ENCODE peak calls at places on chromosomes 3 and 15, in five cellular contexts. P is activated CD8-positive, alpha-beta T cell treated with anti-CD3 and anti-CD28 coated beads for 36 hours; V is activated naive CD8-positive, alpha-beta T cell treated with anti-CD3 and anti-CD28 coated beads, Interleukin-2, amount 50 U/mL, for 24 hours; Q is naive thymus-derived CD4-positive, alpha-beta T cell; K is heart left ventricle. H is an unnamed sample.

GRCh38 chr3:195546130-195546560 is 3.0 kb upstream of the PPP1R2 start:
- ATAC-seq in V (no peak), K (no peak), Q (no peak), P (no peak), H (peak; percentile 62)

GRCh38 chr15:89383635-89384604 is 49.3 kb upstream of the POLG start:
- ATAC-seq in K (no peak), Q (no peak), V (no peak), P (no peak), H (no peak)

GRCh38 chr3:157388976-157389375 is 47.7 kb upstream of the PTX3 start:
- ATAC-seq in Q (no peak), K (no peak), P (no peak), V (no peak), H (no peak)

GRCh38 chr15:67009576-67010569 is 55.5 kb upstream of the SMAD3 start:
- ATAC-seq in K (no peak), V (no peak), P (no peak), Q (no peak), H (no peak)

GRCh38 chr15:67120009-67120838 is 54.8 kb downstream of the SMAD3 start:
- ATAC-seq in V (no peak), K (no peak), Q (no peak), P (no peak), H (no peak)

GRCh38 chr3:108420926-108421325 is 89.5 kb downstream of the MYH15 start:
- ATAC-seq in K (no peak), Q (no peak), P (no peak), V (peak; percentile 67), H (peak; percentile 97)

GRCh38 chr3:47588587-47588986 is 9.9 kb upstream of the CSPG5 start:
- ATAC-seq in P (no peak), V (no peak), K (no peak), Q (no peak), H (no peak)

GRCh38 chr15:96049766-96050165 is 280.7 kb upstream of the NR2F2 start:
- ATAC-seq in Q (no peak), P (no peak), K (no peak), V (no peak), H (no peak)

GRCh38 chr3:130971208-130971607 is 55.4 kb downstream of the ASTE1 start:
- ATAC-seq in P (no peak), K (no peak), V (no peak), Q (no peak), H (no peak)

GRCh38 chr15:33089878-33090757 is 104.4 kb downstream of the FMN1 start:
- ATAC-seq in Q (no peak), P (no peak), K (no peak), V (no peak), H (peak; percentile 95)

GRCh38 chr3:193297421-193297820 is 56.4 kb downstream of the PLAAT1 start:
- ATAC-seq in P (no peak), Q (no peak), V (no peak), K (no peak), H (no peak)

GRCh38 chr3:43106293-43106628 is 382 bp upstream of the POMGNT2 start:
- ATAC-seq in V (no peak), Q (no peak), P (no peak), K (no peak), H (no peak)

GRCh38 chr15:82108489-82109078 is 62.8 kb upstream of the MEX3B start:
- ATAC-seq in Q (peak; percentile 92), K (peak; percentile 91), P (peak; percentile 100), V (peak; percentile 84), H (peak; percentile 94)

GRCh38 chr3:115517457-115518050 is 105.8 kb upstream of the GAP43 start:
- ATAC-seq in V (peak; percentile 34), P (peak; percentile 48), K (no peak), Q (no peak), H (no peak)

GRCh38 chr15:98562361-98562791 is 86.0 kb upstream of the IGF1R start:
- ATAC-seq in K (no peak), Q (no peak), V (no peak), P (no peak), H (peak; percentile 88)

GRCh38 chr3:33047842-33048834 is 48.8 kb downstream of the GLB1 start:
- ATAC-seq in Q (peak; percentile 91), K (peak; percentile 41), V (peak; percentile 87), P (peak; percentile 86), H (peak; percentile 63)